ENCODE peak calls at places on chromosomes 5 and 9, in six cellular contexts. D is MM.1S, M is tibial artery, Q is left ventricle myocardium inferior, Z is lung, B is fibroblast of lung. N is an unnamed sample. For H3K27me3, the result is how much of the 10 kb centered on the place peaks cover.

GRCh38 chr5:9197881-9198260 is 348.0 kb downstream of the SEMA5A start:
- DNase-seq in Q (no peak), B (peak), D (peak), Z (no peak), M (no peak), N (no peak)

GRCh38 chr5:149576021-149576420 is 5.3 kb upstream of the ARHGEF37 start:
- DNase-seq in Z (no peak), Q (no peak), B (no peak), D (peak), M (no peak), N (no peak)

GRCh38 chr9:95557142-95557541 is 40.4 kb upstream of the PTCH1 start:
- DNase-seq in Z (no peak), B (no peak), Q (no peak), M (no peak), D (no peak), N (no peak)

GRCh38 chr9:79763861-79764260 is 192.1 kb downstream of the TLE4 start:
- DNase-seq in Q (no peak), Z (no peak), M (no peak), B (peak), D (no peak), N (no peak)

GRCh38 chr5:54895816-54896341 is 89.5 kb downstream of the ESM1 start:
- DNase-seq in M (no peak), Z (no peak), Q (no peak), D (peak), B (peak), N (no peak)

GRCh38 chr5:141560141-141560540 is 58.7 kb downstream of the DIAPH1 start:
- DNase-seq in Z (no peak), D (no peak), M (no peak), Q (no peak), B (peak), N (no peak)

GRCh38 chr5:74866653-74867162 is 521 bp upstream of the FAM169A start:
- DNase-seq in B (peak), M (no peak), Z (no peak), Q (no peak), D (no peak), N (no peak)

GRCh38 chr5:172441262-172441751 is 13.0 kb downstream of the SH3PXD2B start:
- DNase-seq in Q (peak), M (peak), B (no peak), D (no peak), Z (no peak), N (no peak)

GRCh38 chr5:157559301-157559700 is 16.3 kb downstream of the ADAM19 start:
- DNase-seq in Z (no peak), M (no peak), Q (no peak), D (no peak), B (peak), N (no peak)

GRCh38 chr5:107195996-107196395 is 474.7 kb downstream of the EFNA5 start:
- DNase-seq in Q (no peak), D (no peak), Z (no peak), B (no peak), M (no peak), N (no peak)

GRCh38 chr5:79235222-79235577 is 731 bp upstream of the JMY start:
- DNase-seq in M (no peak), Q (no peak), B (no peak), D (peak), Z (no peak), N (no peak)

GRCh38 chr5:95600557-95600956 is 19.3 kb upstream of the GPR150 start:
- DNase-seq in Q (no peak), B (peak), M (no peak), D (no peak), Z (no peak), N (no peak)

GRCh38 chr5:180619563-180619915 is 28.2 kb upstream of the SCGB3A1 start:
- DNase-seq in M (no peak), Q (no peak), D (no peak), B (no peak), Z (no peak), N (no peak)

GRCh38 chr5:1382248-1382700 is 37.4 kb upstream of the CLPTM1L start:
- DNase-seq in Z (no peak), Q (no peak), B (no peak), M (no peak), D (no peak), N (no peak)

GRCh38 chr5:79845448-79846197 is 145.4 kb downstream of the MTX3 start:
- DNase-seq in Z (no peak), B (peak), D (no peak), Q (no peak), M (no peak), N (no peak)

GRCh38 chr5:102823441-102823874 is 68.4 kb downstream of the PAM start:
- DNase-seq in Q (no peak), D (no peak), B (peak), M (no peak), Z (no peak), N (no peak)

GRCh38 chr9:18921677-18922076 is 111.3 kb downstream of the SAXO1 start:
- DNase-seq in Q (no peak), Z (no peak), D (no peak), M (no peak), B (peak), N (no peak)

GRCh38 chr5:31476607-31477200 is 55.2 kb downstream of the DROSHA start:
- DNase-seq in M (no peak), B (peak), D (no peak), Q (no peak), Z (no peak), N (no peak)

GRCh38 chr5:19547640-19548039 is 440.4 kb downstream of the CDH18 start:
- DNase-seq in Z (no peak), B (peak), Q (no peak), M (no peak), D (no peak), N (no peak)

GRCh38 chr9:38336341-38336740 is 56.2 kb upstream of the ALDH1B1 start:
- DNase-seq in D (no peak), M (no peak), Z (no peak), B (no peak), Q (no peak), N (no peak)

GRCh38 chr5:139755892-139756671 is 39.5 kb upstream of the PSD2 start:
- DNase-seq in B (peak), Q (no peak), M (no peak), Z (no peak), D (no peak), N (no peak)

GRCh38 chr9:120377268-120378150 is 202.5 kb downstream of the CDK5RAP2 start:
- DNase-seq in D (no peak), Z (no peak), B (peak), Q (no peak), M (no peak), N (no peak)

GRCh38 chr9:93809204-93809940 is 145.8 kb downstream of the BARX1 start:
- DNase-seq in M (no peak), Q (no peak), B (no peak), Z (peak), D (no peak), N (peak)

GRCh38 chr5:180318456-180319089 is 26.7 kb upstream of the MAPK9 start:
- DNase-seq in D (no peak), M (no peak), Z (no peak), B (no peak), Q (no peak), N (peak)

GRCh38 chr9:124831642-124832364 is 21.5 kb upstream of the WDR38 start:
- DNase-seq in Z (no peak), B (no peak), D (no peak), Q (peak), M (no peak), N (no peak)

GRCh38 chr5:37839441-37840035 is 303 bp downstream of the GDNF start:
- DNase-seq in D (peak), M (no peak), B (peak), Z (no peak), Q (peak), N (peak)

GRCh38 chr5:65790371-65791163 is 68.6 kb downstream of the NLN start:
- DNase-seq in Z (no peak), D (peak), Q (no peak), B (no peak), M (no peak), N (no peak)

GRCh38 chr9:126809068-126809467 is 4.2 kb downstream of the ZBTB43 start:
- DNase-seq in B (no peak), Z (no peak), D (no peak), M (no peak), Q (no peak), N (no peak)

GRCh38 chr5:138656916-138657315 is 81.7 kb upstream of the HSPA9 start:
- DNase-seq in Q (no peak), Z (no peak), D (no peak), M (no peak), B (no peak), N (no peak)

GRCh38 chr5:138657360-138657759 is 82.2 kb upstream of the HSPA9 start:
- DNase-seq in B (no peak), D (no peak), Q (peak), Z (no peak), M (peak), N (no peak)

GRCh38 chr5:138659561-138659960 is 84.4 kb upstream of the HSPA9 start:
- DNase-seq in D (no peak), Z (no peak), Q (no peak), M (no peak), B (no peak), N (no peak)

GRCh38 chr5:138660051-138660572 is 84.9 kb upstream of the HSPA9 start:
- DNase-seq in M (peak), Q (no peak), B (no peak), D (no peak), Z (no peak), N (no peak)

GRCh38 chr5:138659121-138659520 is 83.9 kb upstream of the HSPA9 start:
- DNase-seq in Z (no peak), D (no peak), M (peak), Q (no peak), B (no peak), N (no peak)
- H3K27me3 ChIP-seq in Z (under half), D (under half), M (under half), Q (under half), B (under half), N (under half)

DNA sequence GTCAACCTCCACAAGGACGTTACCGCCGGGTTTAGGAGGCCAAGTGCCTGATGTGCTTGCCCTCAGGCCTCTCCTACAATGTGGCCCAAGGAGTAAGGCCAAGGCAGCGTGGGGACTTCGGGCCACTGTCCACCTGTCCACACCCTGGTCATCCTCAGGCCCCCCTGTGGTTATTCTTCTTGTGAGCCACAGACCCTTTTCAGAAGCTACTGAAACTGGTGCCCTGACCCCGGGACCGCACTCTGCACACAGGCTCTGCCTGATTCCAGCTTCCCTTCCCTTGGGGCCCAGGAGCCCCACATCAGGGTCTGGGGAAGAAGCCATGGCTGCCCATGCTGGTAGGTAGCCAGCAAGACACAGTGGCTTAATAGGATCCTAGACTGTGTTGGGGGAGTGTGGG is 128.8 kb downstream of the OLFM1 start:
- DNase-seq in B (no peak), Z (no peak), M (peak), D (no peak), Q (no peak), N (peak)
- H3K27me3 ChIP-seq in B (under half), Z (under half), M (half or more), D (half or more), Q (half or more), N (under half)

DNA sequence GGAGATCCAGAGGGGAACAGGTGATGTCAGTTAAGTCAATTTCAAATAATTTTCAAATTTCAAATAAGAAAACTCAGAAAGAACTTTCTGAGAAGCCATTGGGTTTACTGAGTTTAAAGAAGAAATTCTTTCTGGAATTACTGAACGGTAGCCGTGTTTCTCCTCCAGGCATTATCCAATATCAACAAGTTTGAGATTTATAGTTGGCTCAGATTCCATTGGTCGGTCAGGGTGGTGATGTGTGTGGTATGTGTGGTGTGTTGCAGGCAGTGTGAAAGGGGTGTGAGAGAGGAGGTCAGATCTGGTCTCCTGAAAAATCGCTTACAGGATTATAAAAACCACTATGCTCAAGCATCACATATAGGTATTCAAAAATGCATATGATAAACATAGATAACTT is 60.1 kb downstream of the PDE4D start:
- DNase-seq in B (no peak), M (no peak), D (no peak), Q (no peak), Z (no peak), N (no peak)
- H3K27me3 ChIP-seq in B (under half), M (under half), D (under half), Q (under half), Z (under half), N (under half)

DNA sequence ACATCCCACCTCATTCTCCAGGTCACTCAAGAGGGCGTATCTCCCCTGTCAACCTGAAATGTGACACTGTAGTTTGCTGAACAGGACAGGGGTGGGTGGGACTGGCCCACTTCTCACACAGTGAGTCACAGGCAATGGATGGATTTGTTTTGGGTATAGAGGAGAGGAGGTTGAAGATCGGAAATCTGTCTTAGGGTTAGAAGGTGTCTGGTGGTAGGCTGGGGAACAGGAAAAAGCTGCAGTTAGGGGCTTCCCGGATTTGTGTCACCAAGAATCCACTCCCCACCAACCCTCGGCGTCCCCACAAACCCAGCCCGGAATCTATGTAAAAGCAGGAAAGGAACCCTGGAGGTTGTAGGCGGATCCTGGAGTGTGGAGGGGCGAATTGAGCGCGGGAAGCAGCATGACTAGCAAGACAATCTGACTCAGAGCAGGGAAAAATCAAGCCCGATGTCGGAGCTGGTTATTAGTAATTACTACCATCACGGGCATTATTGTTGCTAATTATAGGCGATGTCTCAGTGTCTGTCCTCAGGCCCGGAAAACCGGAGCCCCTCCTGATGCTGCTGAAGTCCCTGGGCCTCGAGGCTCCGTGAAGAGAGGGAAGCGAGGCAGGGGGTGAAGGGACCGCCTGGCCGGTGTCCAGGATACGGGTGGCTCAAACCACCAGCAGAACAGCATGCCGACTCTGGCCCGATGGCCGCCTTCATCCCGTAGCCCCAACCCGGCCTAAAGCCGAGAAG is 1.7 kb upstream of the IRX1 start:
- DNase-seq in D (no peak), Q (no peak), B (peak), Z (no peak), M (no peak), N (no peak)
- H3K27me3 ChIP-seq in D (under half), Q (half or more), B (under half), Z (under half), M (half or more), N (under half)

DNA sequence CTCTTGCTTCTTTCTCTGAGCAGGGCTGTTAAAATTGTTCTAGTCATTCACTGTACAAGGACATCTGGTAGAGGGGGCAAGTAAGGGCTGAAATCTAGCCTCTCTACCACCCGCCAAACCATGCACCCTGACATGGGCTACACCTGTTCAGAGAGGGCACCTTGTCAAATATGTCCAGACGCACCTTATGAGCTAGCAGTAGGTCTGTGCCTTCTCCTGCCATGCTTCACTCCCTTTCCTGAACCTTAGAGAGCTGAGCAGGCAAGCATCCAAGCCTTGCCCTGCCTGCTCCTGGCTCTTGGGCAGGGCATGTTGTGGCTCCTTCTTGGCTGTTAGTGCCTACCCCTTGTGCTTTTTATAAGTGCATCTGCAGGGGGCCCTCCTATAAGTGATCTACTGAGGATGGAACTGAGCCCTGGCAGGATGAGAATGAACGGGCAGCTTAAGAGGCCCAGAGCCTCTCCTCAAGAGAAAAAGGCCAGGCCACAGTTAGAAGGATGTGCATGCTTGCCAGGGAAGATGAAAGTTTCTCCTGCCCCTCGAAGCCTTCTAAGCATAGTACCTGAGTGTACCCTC is 3.8 kb upstream of the NEUROG1 start:
- DNase-seq in D (no peak), B (no peak), M (no peak), Q (no peak), Z (no peak), N (no peak)
- H3K27me3 ChIP-seq in D (under half), B (half or more), M (half or more), Q (half or more), Z (under half), N (under half)

N was measured in aorta.